ENCODE peak calls at places on chromosome 19, in six cellular contexts. W is GM23338, Y is A549, P is tibial nerve, K is iPS DF 6.9, G is left ventricle myocardium inferior. U is an unnamed sample.

GRCh38 chr19:6890421-6890913 is 3.1 kb downstream of the ADGRE1 start:
- DNase-seq in W (no peak), Y (no peak), P (no peak), K (no peak), G (no peak), U (no peak)

GRCh38 chr19:46299695-46300094 is 2.9 kb downstream of the HIF3A start:
- DNase-seq in W (no peak), Y (no peak), P (no peak), K (no peak), G (no peak), U (no peak)

GRCh38 chr19:5138606-5139594 is 170.0 kb downstream of the KDM4B start:
- DNase-seq in W (no peak), Y (no peak), P (no peak), K (no peak), G (no peak), U (peak; percentile 17)

GRCh38 chr19:45160870-45161714 is at the start of gene NKPD1:
- DNase-seq in W (peak; percentile 62), Y (no peak), P (no peak), K (no peak), G (no peak), U (no peak)

GRCh38 chr19:40443930-40444180 is 280 bp downstream of the SERTAD3 start:
- DNase-seq in W (peak; percentile 73), Y (peak; percentile 73), P (no peak), K (no peak), G (no peak), U (no peak)

GRCh38 chr19:3068071-3068470 is 5.8 kb upstream of the TLE5 start:
- DNase-seq in W (no peak), Y (no peak), P (no peak), K (no peak), G (no peak), U (no peak)

GRCh38 chr19:2923510-2923909 is 21.3 kb downstream of the ZNF77 start:
- DNase-seq in W (no peak), Y (no peak), P (no peak), K (no peak), G (no peak), U (no peak)

GRCh38 chr19:45023048-45023447 is 15.8 kb upstream of the CLASRP start:
- DNase-seq in W (no peak), Y (no peak), P (no peak), K (no peak), G (no peak), U (no peak)

GRCh38 chr19:7153008-7153407 is 83.5 kb downstream of the ZNF557 start:
- DNase-seq in W (no peak), Y (no peak), P (no peak), K (no peak), G (no peak), U (no peak)

GRCh38 chr19:41882568-41883462 is at the start of gene ARHGEF1:
- DNase-seq in W (peak; percentile 62), Y (peak; percentile 90), P (no peak), K (no peak), G (peak; percentile 77), U (no peak)

GRCh38 chr19:55454787-55455243 is 6.6 kb downstream of the ISOC2 start:
- DNase-seq in W (peak; percentile 85), Y (peak; percentile 92), P (no peak), K (no peak), G (no peak), U (peak; percentile 18)

GRCh38 chr19:16383584-16384161 is 59.0 kb downstream of the KLF2 start:
- DNase-seq in W (no peak), Y (no peak), P (no peak), K (no peak), G (no peak), U (no peak)

GRCh38 chr19:1055886-1056620 is 10.9 kb upstream of the ARHGAP45 start:
- DNase-seq in W (no peak), Y (no peak), P (no peak), K (no peak), G (no peak), U (no peak)

GRCh38 chr19:2612619-2613249 is 89.8 kb downstream of the GNG7 start:
- DNase-seq in W (peak; percentile 52), Y (no peak), P (no peak), K (no peak), G (peak; percentile 15), U (no peak)

GRCh38 chr19:33905473-33905936 is 108.8 kb downstream of the KCTD15 start:
- DNase-seq in W (peak; percentile 68), Y (no peak), P (no peak), K (no peak), G (peak; percentile 25), U (no peak)

GRCh38 chr19:56120371-56121179 is 520 bp downstream of the ZNF787 start:
- DNase-seq in W (peak; percentile 67), Y (peak; percentile 88), P (peak; percentile 28), K (no peak), G (peak; percentile 83), U (peak; percentile 64)

GRCh38 chr19:48303367-48303766 is 22.0 kb upstream of the EMP3 start:
- DNase-seq in W (no peak), Y (no peak), P (no peak), K (no peak), G (no peak), U (no peak)

GRCh38 chr19:4694211-4694987 is 24.3 kb upstream of the MYDGF start:
- DNase-seq in W (no peak), Y (peak; percentile 93), P (no peak), K (no peak), G (peak; percentile 62), U (peak; percentile 57)

GRCh38 chr19:42111384-42111783 is 20.9 kb downstream of the POU2F2 start:
- DNase-seq in W (no peak), Y (no peak), P (no peak), K (no peak), G (no peak), U (no peak)

GRCh38 chr19:35349614-35350521 is 2.2 kb downstream of the FFAR1 start:
- DNase-seq in W (no peak), Y (no peak), P (no peak), K (no peak), G (no peak), U (no peak)

GRCh38 chr19:2428027-2428690 is 773 bp upstream of the TIMM13 start:
- DNase-seq in W (peak; percentile 89), Y (no peak), P (no peak), K (no peak), G (peak; percentile 36), U (no peak)

GRCh38 chr19:51687791-51688664 is 5.1 kb upstream of the SPACA6 start:
- DNase-seq in W (peak; percentile 83), Y (peak; percentile 68), P (peak; percentile 39), K (peak; percentile 25), G (peak; percentile 74), U (no peak)

GRCh38 chr19:3024870-3025515 is 4.1 kb downstream of the TLE2 start:
- DNase-seq in W (peak; percentile 70), Y (no peak), P (no peak), K (no peak), G (no peak), U (no peak)

GRCh38 chr19:35144600-35145436 is 1.8 kb downstream of the FXYD7 start:
- DNase-seq in W (peak; percentile 98), Y (peak; percentile 92), P (no peak), K (no peak), G (no peak), U (no peak)

GRCh38 chr19:35379992-35380391 is 9.1 kb downstream of the GPR42 start:
- DNase-seq in W (no peak), Y (no peak), P (no peak), K (no peak), G (no peak), U (no peak)

GRCh38 chr19:21751379-21751778 is 16.0 kb downstream of the ZNF100 start:
- DNase-seq in W (no peak), Y (no peak), P (no peak), K (no peak), G (no peak), U (no peak)

DNA sequence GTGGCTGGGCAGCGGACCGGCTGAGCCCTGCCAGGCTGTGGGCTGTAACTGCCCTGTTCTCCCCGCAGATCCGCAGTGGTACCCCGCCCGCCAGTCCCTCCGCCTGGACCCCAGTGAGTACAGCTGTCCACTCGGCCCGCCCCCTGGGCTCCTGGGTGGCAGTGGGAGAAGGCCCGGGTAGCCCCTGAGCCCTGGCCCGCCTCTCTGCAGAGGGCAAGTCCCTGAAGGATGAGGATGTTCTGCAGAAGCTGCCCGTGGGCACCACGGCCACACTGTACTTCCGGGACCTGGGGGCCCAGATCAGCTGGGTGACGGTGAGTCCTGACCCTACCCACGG is 8.3 kb downstream of the NDUFB7 start:
- DNase-seq in W (no peak), Y (no peak), P (no peak), K (no peak), G (no peak), U (no peak)
- H3K27ac ChIP-seq in W (peak overlapping the region; percentile 59), Y (no peak overlapping the region), P (no peak overlapping the region), K (no peak overlapping the region), G (peak overlapping the region; percentile 92), U (no peak overlapping the region)

GRCh38 chr19:37989855-37990254 is 82.8 kb downstream of the SIPA1L3 start:
- DNase-seq in W (peak; percentile 92), Y (no peak), P (no peak), K (no peak), G (no peak), U (no peak)

GRCh38 chr19:37990362-37990761 is 83.4 kb downstream of the SIPA1L3 start:
- DNase-seq in W (peak; percentile 46), Y (no peak), P (no peak), K (no peak), G (no peak), U (no peak)

GRCh38 chr19:37988758-37989635 is 82.0 kb downstream of the SIPA1L3 start:
- DNase-seq in W (peak; percentile 78), Y (no peak), P (no peak), K (no peak), G (no peak), U (no peak)

GRCh38 chr19:37986048-37986750 is 79.2 kb downstream of the SIPA1L3 start:
- DNase-seq in W (no peak), Y (no peak), P (no peak), K (no peak), G (no peak), U (no peak)

GRCh38 chr19:37987356-37988332 is 80.6 kb downstream of the SIPA1L3 start:
- DNase-seq in W (peak; percentile 77), Y (no peak), P (no peak), K (no peak), G (no peak), U (no peak)
- H3K27ac ChIP-seq in W (peak overlapping the region; percentile 98), Y (peak overlapping the region; percentile 40), P (no peak overlapping the region), K (no peak overlapping the region), G (no peak overlapping the region), U (no peak overlapping the region)

DNA sequence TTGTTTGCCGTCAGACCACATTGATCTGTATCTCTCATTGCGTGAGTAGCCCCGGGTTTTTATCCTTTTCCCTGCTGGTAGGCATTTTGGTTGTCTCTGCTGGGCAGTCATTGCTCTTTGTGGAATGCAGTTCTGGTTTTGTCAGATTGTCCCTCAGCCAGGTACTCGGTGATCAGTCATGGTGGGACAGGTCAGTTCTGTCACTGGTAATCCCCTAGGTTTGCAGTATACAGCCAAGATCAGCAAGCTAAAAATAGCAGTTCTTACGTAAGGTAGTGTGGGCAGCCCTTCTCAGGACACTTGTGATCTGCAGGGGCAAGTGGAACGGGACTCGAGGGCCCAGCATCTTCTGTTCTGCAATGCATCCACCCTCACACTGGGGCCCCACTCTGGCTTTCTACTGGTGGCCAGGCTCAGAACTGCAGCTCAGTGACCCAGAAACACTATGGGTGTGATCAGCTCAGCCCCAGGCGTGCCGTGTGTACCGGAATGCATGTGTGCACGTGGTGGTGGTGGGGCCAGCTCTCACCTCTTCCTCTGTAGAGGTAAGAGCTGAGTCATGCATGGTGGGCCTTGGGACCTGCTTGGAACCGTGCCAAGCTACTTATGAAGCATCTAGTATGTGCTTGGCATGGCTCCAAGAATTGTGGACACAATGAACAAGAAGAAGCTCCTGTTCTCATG is 6.3 kb downstream of the PLEKHF1 start:
- DNase-seq in W (peak; percentile 41), Y (no peak), P (no peak), K (no peak), G (peak; percentile 68), U (no peak)
- H3K27ac ChIP-seq in W (no peak overlapping the region), Y (no peak overlapping the region), P (no peak overlapping the region), K (no peak overlapping the region), G (peak overlapping the region; percentile 98), U (peak overlapping the region; percentile 72)

GRCh38 chr19:12314553-12314952 is 18.9 kb downstream of the ZNF563 start:
- DNase-seq in W (no peak), Y (no peak), P (no peak), K (no peak), G (no peak), U (no peak)
- H3K27ac ChIP-seq in W (no peak overlapping the region), Y (no peak overlapping the region), P (no peak overlapping the region), K (no peak overlapping the region), G (no peak overlapping the region), U (no peak overlapping the region)